ENCODE peak calls at places on chromosome 3, in seven cellular contexts. One of them, this sample, is unnamed.

GRCh38 chr3:185825639-185826481 is 1.0 kb upstream of the IGF2BP2 start:
- DNase-seq in hepatocyte: peak; percentile 66
- DNase-seq in EL: peak; percentile 59
- DNase-seq in amniotic stem cell: no peak
- DNase-seq in stimulated activated naive CD8-positive, alpha-beta T cell treated with anti-CD3 and anti-CD28 coated beads, Interleukin-15, amount 100 ng/mL, for 72 hours: no peak
- DNase-seq in neural progenitor cell: peak; percentile 72
- DNase-seq in lower leg skin: no peak
- DNase-seq in this sample: no peak

GRCh38 chr3:10772230-10773161 is 43.5 kb upstream of the SLC6A11 start:
- DNase-seq in EL: peak; percentile 8
- DNase-seq in hepatocyte: no peak
- DNase-seq in stimulated activated naive CD8-positive, alpha-beta T cell treated with anti-CD3 and anti-CD28 coated beads, Interleukin-15, amount 100 ng/mL, for 72 hours: no peak
- DNase-seq in lower leg skin: peak; percentile 79
- DNase-seq in neural progenitor cell: peak; percentile 40
- DNase-seq in amniotic stem cell: no peak
- DNase-seq in this sample: no peak

GRCh38 chr3:65334045-65334665 is 646.4 kb upstream of the ADAMTS9 start:
- DNase-seq in amniotic stem cell: no peak
- DNase-seq in lower leg skin: no peak
- DNase-seq in neural progenitor cell: peak; percentile 9
- DNase-seq in hepatocyte: no peak
- DNase-seq in EL: peak; percentile 2
- DNase-seq in stimulated activated naive CD8-positive, alpha-beta T cell treated with anti-CD3 and anti-CD28 coated beads, Interleukin-15, amount 100 ng/mL, for 72 hours: no peak
- DNase-seq in this sample: no peak

GRCh38 chr3:29346828-29347227 is 66.0 kb downstream of the RBMS3 start:
- DNase-seq in lower leg skin: no peak
- DNase-seq in stimulated activated naive CD8-positive, alpha-beta T cell treated with anti-CD3 and anti-CD28 coated beads, Interleukin-15, amount 100 ng/mL, for 72 hours: no peak
- DNase-seq in neural progenitor cell: no peak
- DNase-seq in hepatocyte: peak; percentile 29
- DNase-seq in amniotic stem cell: no peak
- DNase-seq in EL: peak; percentile 82
- DNase-seq in this sample: no peak

GRCh38 chr3:178076718-178077117 is 459.5 kb upstream of the KCNMB2 start:
- DNase-seq in hepatocyte: no peak
- DNase-seq in lower leg skin: no peak
- DNase-seq in stimulated activated naive CD8-positive, alpha-beta T cell treated with anti-CD3 and anti-CD28 coated beads, Interleukin-15, amount 100 ng/mL, for 72 hours: no peak
- DNase-seq in neural progenitor cell: no peak
- DNase-seq in amniotic stem cell: no peak
- DNase-seq in EL: no peak
- DNase-seq in this sample: no peak

GRCh38 chr3:35383719-35384555 is 255.4 kb upstream of the ARPP21 start:
- DNase-seq in lower leg skin: no peak
- DNase-seq in hepatocyte: no peak
- DNase-seq in stimulated activated naive CD8-positive, alpha-beta T cell treated with anti-CD3 and anti-CD28 coated beads, Interleukin-15, amount 100 ng/mL, for 72 hours: no peak
- DNase-seq in neural progenitor cell: peak; percentile 29
- DNase-seq in EL: no peak
- DNase-seq in amniotic stem cell: peak; percentile 5
- DNase-seq in this sample: no peak

GRCh38 chr3:157104521-157104920 is 55.4 kb downstream of the CCNL1 start:
- DNase-seq in neural progenitor cell: no peak
- DNase-seq in amniotic stem cell: no peak
- DNase-seq in lower leg skin: no peak
- DNase-seq in hepatocyte: no peak
- DNase-seq in stimulated activated naive CD8-positive, alpha-beta T cell treated with anti-CD3 and anti-CD28 coated beads, Interleukin-15, amount 100 ng/mL, for 72 hours: no peak
- DNase-seq in EL: peak; percentile 48
- DNase-seq in this sample: no peak

GRCh38 chr3:108620250-108620649 is 30.7 kb downstream of the DZIP3 start:
- DNase-seq in stimulated activated naive CD8-positive, alpha-beta T cell treated with anti-CD3 and anti-CD28 coated beads, Interleukin-15, amount 100 ng/mL, for 72 hours: no peak
- DNase-seq in lower leg skin: no peak
- DNase-seq in amniotic stem cell: no peak
- DNase-seq in EL: no peak
- DNase-seq in hepatocyte: no peak
- DNase-seq in neural progenitor cell: no peak
- DNase-seq in this sample: no peak

GRCh38 chr3:113079532-113079931 is 88.7 kb downstream of the GTPBP8 start:
- DNase-seq in hepatocyte: no peak
- DNase-seq in EL: no peak
- DNase-seq in amniotic stem cell: no peak
- DNase-seq in stimulated activated naive CD8-positive, alpha-beta T cell treated with anti-CD3 and anti-CD28 coated beads, Interleukin-15, amount 100 ng/mL, for 72 hours: no peak
- DNase-seq in neural progenitor cell: no peak
- DNase-seq in lower leg skin: no peak
- DNase-seq in this sample: no peak

GRCh38 chr3:108472011-108472591 is 38.3 kb downstream of the MYH15 start:
- DNase-seq in EL: peak; percentile 93
- DNase-seq in hepatocyte: peak; percentile 16
- DNase-seq in stimulated activated naive CD8-positive, alpha-beta T cell treated with anti-CD3 and anti-CD28 coated beads, Interleukin-15, amount 100 ng/mL, for 72 hours: no peak
- DNase-seq in lower leg skin: no peak
- DNase-seq in amniotic stem cell: peak; percentile 72
- DNase-seq in neural progenitor cell: no peak
- DNase-seq in this sample: no peak

GRCh38 chr3:56855856-56856538 is 54.2 kb upstream of the ARHGEF3 start:
- DNase-seq in hepatocyte: peak; percentile 19
- DNase-seq in stimulated activated naive CD8-positive, alpha-beta T cell treated with anti-CD3 and anti-CD28 coated beads, Interleukin-15, amount 100 ng/mL, for 72 hours: no peak
- DNase-seq in EL: no peak
- DNase-seq in lower leg skin: no peak
- DNase-seq in neural progenitor cell: peak; percentile 78
- DNase-seq in amniotic stem cell: no peak
- DNase-seq in this sample: no peak

GRCh38 chr3:128775241-128775640 is 49.3 kb downstream of the RAB7A start:
- DNase-seq in stimulated activated naive CD8-positive, alpha-beta T cell treated with anti-CD3 and anti-CD28 coated beads, Interleukin-15, amount 100 ng/mL, for 72 hours: no peak
- DNase-seq in EL: no peak
- DNase-seq in neural progenitor cell: no peak
- DNase-seq in lower leg skin: no peak
- DNase-seq in amniotic stem cell: no peak
- DNase-seq in hepatocyte: no peak
- DNase-seq in this sample: no peak

GRCh38 chr3:107699682-107700081 is 176.9 kb downstream of the BBX start:
- DNase-seq in neural progenitor cell: no peak
- DNase-seq in amniotic stem cell: no peak
- DNase-seq in lower leg skin: no peak
- DNase-seq in stimulated activated naive CD8-positive, alpha-beta T cell treated with anti-CD3 and anti-CD28 coated beads, Interleukin-15, amount 100 ng/mL, for 72 hours: no peak
- DNase-seq in EL: peak; percentile 26
- DNase-seq in hepatocyte: no peak
- DNase-seq in this sample: no peak

GRCh38 chr3:97864-98263 is 98.7 kb upstream of the CHL1 start:
- DNase-seq in amniotic stem cell: no peak
- DNase-seq in lower leg skin: no peak
- DNase-seq in hepatocyte: no peak
- DNase-seq in EL: no peak
- DNase-seq in stimulated activated naive CD8-positive, alpha-beta T cell treated with anti-CD3 and anti-CD28 coated beads, Interleukin-15, amount 100 ng/mL, for 72 hours: no peak
- DNase-seq in neural progenitor cell: no peak
- DNase-seq in this sample: no peak

GRCh38 chr3:81764665-81765064 is 3.2 kb upstream of the GBE1 start:
- DNase-seq in EL: peak; percentile 11
- DNase-seq in amniotic stem cell: no peak
- DNase-seq in neural progenitor cell: no peak
- DNase-seq in lower leg skin: no peak
- DNase-seq in hepatocyte: no peak
- DNase-seq in stimulated activated naive CD8-positive, alpha-beta T cell treated with anti-CD3 and anti-CD28 coated beads, Interleukin-15, amount 100 ng/mL, for 72 hours: no peak
- DNase-seq in this sample: no peak

GRCh38 chr3:25945836-25946235 is 155.9 kb downstream of the OXSM start:
- DNase-seq in amniotic stem cell: no peak
- DNase-seq in neural progenitor cell: no peak
- DNase-seq in hepatocyte: no peak
- DNase-seq in lower leg skin: no peak
- DNase-seq in stimulated activated naive CD8-positive, alpha-beta T cell treated with anti-CD3 and anti-CD28 coated beads, Interleukin-15, amount 100 ng/mL, for 72 hours: no peak
- DNase-seq in EL: no peak
- DNase-seq in this sample: no peak

GRCh38 chr3:185716436-185717090 is 108.3 kb downstream of the IGF2BP2 start:
- DNase-seq in hepatocyte: peak; percentile 25
- DNase-seq in amniotic stem cell: no peak
- DNase-seq in EL: no peak
- DNase-seq in neural progenitor cell: no peak
- DNase-seq in lower leg skin: no peak
- DNase-seq in stimulated activated naive CD8-positive, alpha-beta T cell treated with anti-CD3 and anti-CD28 coated beads, Interleukin-15, amount 100 ng/mL, for 72 hours: no peak
- DNase-seq in this sample: no peak

GRCh38 chr3:174332413-174332812 is 526.7 kb upstream of the NAALADL2 start:
- DNase-seq in lower leg skin: no peak
- DNase-seq in amniotic stem cell: no peak
- DNase-seq in stimulated activated naive CD8-positive, alpha-beta T cell treated with anti-CD3 and anti-CD28 coated beads, Interleukin-15, amount 100 ng/mL, for 72 hours: no peak
- DNase-seq in hepatocyte: no peak
- DNase-seq in neural progenitor cell: no peak
- DNase-seq in EL: no peak
- DNase-seq in this sample: no peak

This sample was measured in stimulated activated CD4-positive, alpha-beta T cell treated with anti-CD3 and anti-CD28 coated beads, Interleukin-1b, Interleukin-23, amount 100 ng/mL, for 1 hour.